ENCODE peak calls at places on chromosome 12, in four cellular contexts. W, U, A and M are unnamed samples.

GRCh38 chr12:12476836-12477531 is 85.7 kb downstream of the DUSP16 start:
- DNase-seq in W (no peak), U (no peak), A (no peak), M (no peak)

GRCh38 chr12:32312049-32312670 is 87.2 kb upstream of the FGD4 start:
- DNase-seq in W (no peak), U (peak; percentile 84), A (peak; percentile 64), M (peak; percentile 9)

GRCh38 chr12:38904932-38905479 is 385 bp downstream of the CPNE8 start:
- DNase-seq in W (no peak), U (peak; percentile 87), A (peak; percentile 36), M (no peak)

GRCh38 chr12:87274594-87275245 is 754.5 kb downstream of the C12orf50 start:
- DNase-seq in W (peak; percentile 9), U (peak; percentile 60), A (no peak), M (peak; percentile 2)

GRCh38 chr12:1284611-1285010 is 293.6 kb downstream of the ERC1 start:
- DNase-seq in W (no peak), U (no peak), A (no peak), M (no peak)

GRCh38 chr12:56413392-56413791 is 35.8 kb downstream of the TIMELESS start:
- DNase-seq in W (no peak), U (no peak), A (no peak), M (no peak)

GRCh38 chr12:118061876-118062791 is 1.2 kb upstream of the WSB2 start:
- DNase-seq in W (peak; percentile 45), U (peak; percentile 66), A (peak; percentile 67), M (peak; percentile 27)

GRCh38 chr12:3317841-3318501 is 173.0 kb upstream of the PRMT8 start:
- DNase-seq in W (no peak), U (no peak), A (no peak), M (no peak)

GRCh38 chr12:22882559-22882958 is 257.6 kb downstream of the ETNK1 start:
- DNase-seq in W (no peak), U (no peak), A (no peak), M (no peak)

GRCh38 chr12:132142679-132143327 is 1.3 kb downstream of the DDX51 start:
- DNase-seq in W (no peak), U (no peak), A (no peak), M (no peak)

GRCh38 chr12:54631988-54632728 is 2.5 kb downstream of the LACRT start:
- DNase-seq in W (no peak), U (no peak), A (no peak), M (peak; percentile 13)

GRCh38 chr12:64124511-64125197 is 97.4 kb downstream of the KICS2 start:
- DNase-seq in W (no peak), U (peak; percentile 38), A (no peak), M (no peak)

GRCh38 chr12:13171921-13172859 is 24.3 kb upstream of the EMP1 start:
- DNase-seq in W (no peak), U (peak; percentile 47), A (peak; percentile 42), M (no peak)

GRCh38 chr12:95541436-95541835 is 9.8 kb downstream of the USP44 start:
- DNase-seq in W (no peak), U (no peak), A (no peak), M (no peak)

GRCh38 chr12:68189766-68190700 is 30.5 kb upstream of the IFNG start:
- DNase-seq in W (no peak), U (peak; percentile 76), A (peak; percentile 18), M (no peak)

GRCh38 chr12:116695464-116695725 is 42.5 kb downstream of the SPRING1 start:
- DNase-seq in W (no peak), U (no peak), A (no peak), M (no peak)

DNA sequence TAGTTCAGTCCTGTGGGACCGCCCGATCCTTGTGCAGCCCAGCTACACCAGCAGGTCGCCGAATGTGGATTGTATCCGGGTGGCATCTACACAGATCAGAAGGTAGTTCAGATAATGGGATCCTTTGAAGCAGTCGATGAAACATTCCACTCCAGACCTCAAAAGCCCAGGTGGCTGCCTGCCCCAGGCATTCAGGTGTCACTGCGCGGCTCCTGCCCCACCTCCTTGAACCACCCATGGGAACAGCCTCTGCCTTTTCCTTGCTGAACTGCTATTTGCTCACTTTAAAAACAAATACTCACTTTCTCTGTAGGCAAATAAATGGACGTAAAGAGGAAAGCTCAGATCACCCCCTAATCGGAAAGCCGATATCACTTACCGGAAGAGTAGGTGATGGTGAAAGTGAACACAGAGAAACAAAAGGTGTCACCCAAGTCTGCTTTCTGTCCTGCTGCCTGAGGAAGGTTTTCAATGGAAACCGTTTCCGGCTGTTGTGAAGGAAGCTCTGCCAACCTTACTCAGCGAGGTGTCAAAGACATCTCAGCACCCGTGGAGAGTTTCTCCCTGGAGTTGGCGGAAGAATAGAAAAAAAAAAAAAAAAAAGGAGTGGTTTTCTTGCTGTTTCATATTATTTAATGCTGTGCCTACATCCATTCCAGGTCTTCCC is 100.4 kb upstream of the NCOR2 start:
- DNase-seq in W (no peak), U (peak; percentile 50), A (no peak), M (no peak)
- H3K27ac ChIP-seq in W (no peak overlapping the region), U (no peak overlapping the region), A (no peak overlapping the region), M (no peak overlapping the region)

GRCh38 chr12:51631591-51631990 is 40.6 kb downstream of the SCN8A start:
- DNase-seq in W (no peak), U (peak; percentile 14), A (no peak), M (no peak)

GRCh38 chr12:51636581-51636980 is 45.5 kb downstream of the SCN8A start:
- DNase-seq in W (no peak), U (peak; percentile 6), A (no peak), M (no peak)

GRCh38 chr12:51636986-51637385 is 46.0 kb downstream of the SCN8A start:
- DNase-seq in W (no peak), U (no peak), A (no peak), M (no peak)

GRCh38 chr12:51632598-51632997 is 41.6 kb downstream of the SCN8A start:
- DNase-seq in W (no peak), U (no peak), A (no peak), M (no peak)

DNA sequence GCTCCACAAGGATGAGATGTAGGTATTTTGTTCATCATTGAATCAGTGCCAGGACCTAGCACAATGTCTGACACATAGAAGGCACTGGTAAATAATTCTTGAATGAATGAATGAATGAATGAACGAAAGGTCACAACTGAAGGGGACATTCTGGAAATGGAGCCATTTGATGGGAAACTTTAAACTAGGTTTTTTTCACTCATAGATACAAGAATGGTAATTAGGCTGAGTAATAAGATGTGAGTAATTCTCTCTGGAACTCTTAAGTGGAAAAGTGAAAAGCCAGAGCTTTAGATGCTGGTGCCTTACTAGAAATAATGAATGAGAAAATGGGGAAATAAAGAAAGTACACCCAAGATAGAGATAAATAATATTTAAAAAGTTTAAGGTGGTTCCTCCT is 44.3 kb downstream of the SCN8A start:
- DNase-seq in W (no peak), U (no peak), A (no peak), M (no peak)
- H3K9me3 ChIP-seq in W (no peaks in the 10 kb centered on the region), U (no peaks in the 10 kb centered on the region), A (no peaks in the 10 kb centered on the region), M (no peaks in the 10 kb centered on the region)

GRCh38 chr12:6936378-6936638 is 7.3 kb upstream of the RNU7-1 start:
- DNase-seq in W (no peak), U (no peak), A (no peak), M (no peak)

GRCh38 chr12:6936642-6937480 is 6.8 kb upstream of the RNU7-1 start:
- DNase-seq in W (no peak), U (no peak), A (no peak), M (no peak)

GRCh38 chr12:6937481-6938352 is 5.9 kb upstream of the RNU7-1 start:
- DNase-seq in W (peak; percentile 93), U (peak; percentile 95), A (peak; percentile 96), M (peak; percentile 92)

GRCh38 chr12:6939187-6939540 is 4.5 kb upstream of the RNU7-1 start:
- DNase-seq in W (no peak), U (no peak), A (no peak), M (no peak)

DNA sequence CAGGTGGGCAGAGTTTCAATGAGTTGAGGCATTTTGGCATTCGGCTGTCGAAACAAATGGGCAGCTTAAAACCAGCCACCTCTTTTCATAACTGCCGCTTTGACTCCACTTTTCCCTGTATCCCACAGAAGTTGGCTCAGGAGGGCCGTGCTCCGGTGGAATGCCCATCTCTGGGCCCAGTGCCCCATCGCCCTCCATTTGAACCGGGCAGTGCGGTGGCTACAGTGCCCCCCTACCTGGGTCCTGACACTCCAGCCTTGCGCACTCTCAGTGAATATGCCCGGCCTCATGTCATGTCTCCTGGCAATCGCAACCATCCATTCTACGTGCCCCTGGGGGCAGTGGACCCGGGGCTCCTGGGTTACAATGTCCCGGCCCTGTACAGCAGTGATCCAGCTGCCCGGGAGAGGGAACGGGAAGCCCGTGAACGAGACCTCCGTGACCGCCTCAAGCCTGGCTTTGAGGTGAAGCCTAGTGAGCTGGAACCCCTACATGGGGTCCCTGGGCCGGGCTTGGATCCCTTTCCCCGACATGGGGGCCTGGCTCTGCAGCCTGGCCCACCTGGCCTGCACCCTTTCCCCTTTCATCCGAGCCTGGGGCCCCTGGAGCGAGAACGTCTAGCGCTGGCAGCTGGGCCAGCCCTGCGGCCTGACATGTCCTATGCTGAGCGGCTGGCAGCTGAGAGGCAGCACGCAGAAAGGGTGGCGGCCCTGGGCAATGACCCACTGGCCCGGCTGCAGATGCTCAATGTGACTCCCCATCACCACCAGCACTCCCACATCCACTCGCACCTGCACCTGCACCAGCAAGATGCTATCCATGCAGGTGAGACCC is 5.0 kb upstream of the RNU7-1 start:
- DNase-seq in W (no peak), U (no peak), A (no peak), M (no peak)
- H3K4me3 ChIP-seq in W (peak overlapping the region; percentile 48), U (peak overlapping the region; percentile 76), A (no peak overlapping the region), M (no peak overlapping the region)

DNA sequence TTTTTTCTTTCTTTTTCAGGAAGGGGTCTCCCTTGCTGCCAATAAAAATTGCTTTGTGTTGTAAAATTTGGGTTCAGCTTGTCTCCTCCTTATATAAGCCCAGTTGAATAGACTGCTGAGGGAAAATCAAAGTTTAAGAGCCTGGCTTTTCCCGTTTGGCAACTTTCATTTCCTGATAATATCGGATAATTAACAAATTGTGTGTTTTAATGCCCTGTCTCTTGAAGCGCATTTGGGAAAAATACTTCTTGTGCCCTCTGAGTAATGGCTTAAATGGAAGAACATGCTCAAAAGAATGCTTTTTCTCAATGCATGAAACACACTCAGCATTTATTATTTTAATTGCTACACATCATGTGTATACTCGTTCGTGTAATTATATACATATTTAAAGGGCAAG is 198.0 kb upstream of the DCN start:
- DNase-seq in W (no peak), U (no peak), A (no peak), M (no peak)
- H3K27ac ChIP-seq in W (no peak overlapping the region), U (peak overlapping the region; percentile 92), A (no peak overlapping the region), M (no peak overlapping the region)